ENCODE peak calls at places on chromosome 17, in nine cellular contexts. B is uterus, P is dorsolateral prefrontal cortex, T is cardiac muscle cell, Z is Caco-2, X is stomach, G is breast epithelium, H is tibial artery, A is astrocyte of the cerebellum. Y is an unnamed sample.

GRCh38 chr17:12673788-12674187 is 8.1 kb downstream of the MYOCD start:
- DNase-seq in X (no peak), H (no peak), P (no peak), T (no peak), A (no peak), B (no peak), G (no peak), Z (no peak), Y (no peak)

GRCh38 chr17:64706224-64707076 is 44.3 kb upstream of the SMURF2 start:
- DNase-seq in P (no peak), A (no peak), G (no peak), H (no peak), B (no peak), Z (no peak), T (no peak), X (no peak), Y (no peak)

GRCh38 chr17:41610965-41611640 is 1.5 kb downstream of the KRT16 start:
- DNase-seq in B (no peak), P (no peak), A (no peak), Z (no peak), X (no peak), T (no peak), G (no peak), H (no peak), Y (no peak)

GRCh38 chr17:47239663-47240374 is 13.8 kb upstream of the ITGB3 start:
- DNase-seq in Z (no peak), P (no peak), G (peak), H (peak), X (peak), B (peak), A (no peak), T (peak), Y (no peak)

GRCh38 chr17:39573447-39574298 is 34.0 kb downstream of the NEUROD2 start:
- DNase-seq in A (no peak), Z (peak), X (peak), H (peak), P (peak), B (peak), G (peak), T (peak), Y (no peak)

GRCh38 chr17:81741594-81742452 is 29.7 kb downstream of the SLC25A10 start:
- DNase-seq in T (no peak), G (no peak), B (no peak), H (no peak), X (no peak), P (no peak), Z (no peak), A (no peak), Y (no peak)

GRCh38 chr17:12637015-12637414 is 28.7 kb upstream of the MYOCD start:
- DNase-seq in X (no peak), P (no peak), B (no peak), G (no peak), H (no peak), A (peak), T (peak), Z (no peak), Y (no peak)

GRCh38 chr17:14790518-14790917 is 474.6 kb downstream of the PMP22 start:
- DNase-seq in T (peak), H (no peak), A (no peak), B (no peak), X (no peak), Z (no peak), G (no peak), P (no peak), Y (no peak)

GRCh38 chr17:12402963-12403622 is 262.6 kb upstream of the MYOCD start:
- DNase-seq in X (no peak), Z (no peak), B (no peak), T (no peak), P (no peak), G (no peak), H (no peak), A (peak), Y (no peak)

GRCh38 chr17:55264640-55265298 is at the start of gene HLF:
- DNase-seq in T (peak), X (peak), G (peak), B (peak), H (peak), Z (peak), P (peak), A (no peak), Y (peak)

GRCh38 chr17:48137658-48138057 is 30.1 kb downstream of the SNX11 start:
- DNase-seq in P (no peak), G (no peak), A (no peak), Z (no peak), H (no peak), T (no peak), X (no peak), B (no peak), Y (no peak)

GRCh38 chr17:82356028-82356427 is 3.0 kb upstream of the TEX19 start:
- DNase-seq in H (no peak), T (no peak), Z (peak), P (no peak), B (no peak), X (peak), G (peak), A (no peak), Y (no peak)

GRCh38 chr17:67841992-67842391 is 16.7 kb downstream of the BPTF start:
- DNase-seq in X (no peak), T (no peak), Z (no peak), G (no peak), H (no peak), B (no peak), P (no peak), A (no peak), Y (no peak)

DNA sequence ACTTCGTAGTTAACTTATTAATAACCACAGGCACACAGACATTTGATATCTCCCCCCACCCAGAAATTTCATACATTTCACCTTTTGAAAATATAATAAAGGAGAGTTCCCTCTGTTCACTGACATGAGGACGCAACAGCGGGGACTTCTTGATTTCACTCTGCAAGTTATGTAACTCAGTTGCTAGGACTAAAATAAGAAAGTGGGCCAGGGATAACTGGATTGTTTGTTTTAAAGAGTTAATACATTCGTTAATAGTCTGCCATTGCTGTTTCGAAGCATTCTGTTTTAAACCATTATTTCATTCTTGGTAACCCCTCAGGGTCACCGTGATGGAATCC is 1.2 kb downstream of the RHOT1 start:
- DNase-seq in X (no peak), Z (no peak), P (no peak), H (no peak), B (no peak), G (no peak), T (no peak), A (no peak), Y (no peak)
- H3K4me3 ChIP-seq in X (peak), Z (peak), P (peak), H (peak), B (peak), G (peak), T (peak), A (peak), Y (peak)

GRCh38 chr17:57486978-57487377 is 230.7 kb downstream of the MSI2 start:
- DNase-seq in X (no peak), Z (no peak), T (no peak), G (no peak), B (no peak), P (no peak), A (no peak), H (no peak), Y (no peak)
- TF ChIP-seq CTCF in X (no peak), Z (no peak), T (no peak), G (no peak), B (no peak), P (no peak), A (no peak), H (no peak), Y (no peak)

DNA sequence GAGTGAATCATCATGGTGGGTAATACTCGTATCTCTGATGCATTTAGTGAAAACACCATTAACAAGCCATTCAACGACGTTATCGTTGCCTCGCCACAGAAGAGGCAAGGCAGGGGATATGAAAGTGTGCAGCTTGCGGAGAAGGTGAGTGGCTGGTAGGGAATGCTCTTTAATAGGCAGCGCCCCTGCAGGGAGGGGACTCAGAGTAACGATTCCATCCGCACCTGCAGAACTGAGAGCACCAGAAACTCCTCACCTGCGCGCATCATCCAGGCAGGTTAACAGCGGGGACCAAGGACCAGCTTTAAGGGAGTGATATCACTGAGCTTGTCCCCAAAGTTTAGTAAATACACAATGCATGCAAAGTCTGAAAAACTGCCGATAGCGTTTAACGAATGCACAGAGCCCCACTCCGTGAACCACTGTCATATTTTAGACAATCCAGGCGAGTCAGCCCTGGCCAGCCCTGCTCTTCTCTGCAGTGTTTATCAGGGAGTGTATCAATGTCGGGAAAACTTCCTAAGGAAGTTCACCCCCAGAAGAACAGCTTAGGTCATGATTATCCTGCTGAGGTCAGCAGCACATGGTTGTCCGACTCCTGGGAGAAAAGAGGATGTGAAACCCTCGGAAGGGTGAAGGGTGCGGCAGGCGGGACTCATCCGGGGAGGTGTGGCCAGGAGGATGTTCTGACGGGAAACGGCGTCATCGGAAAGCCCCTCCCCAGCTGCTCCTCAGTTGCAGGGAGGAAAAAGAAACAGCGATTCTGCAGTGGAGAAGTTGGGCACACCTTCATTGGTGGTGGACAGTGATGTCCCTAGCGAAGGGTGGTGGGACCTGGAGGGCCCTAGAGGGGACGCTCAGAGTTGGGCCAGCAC is 68.5 kb upstream of the DNAH17 start:
- DNase-seq in G (no peak), B (peak), X (peak), P (peak), Z (no peak), T (no peak), A (no peak), H (peak), Y (peak)
- H3K4me3 ChIP-seq in G (no peak), B (no peak), X (no peak), P (no peak), Z (no peak), T (no peak), A (no peak), H (no peak), Y (peak)

DNA sequence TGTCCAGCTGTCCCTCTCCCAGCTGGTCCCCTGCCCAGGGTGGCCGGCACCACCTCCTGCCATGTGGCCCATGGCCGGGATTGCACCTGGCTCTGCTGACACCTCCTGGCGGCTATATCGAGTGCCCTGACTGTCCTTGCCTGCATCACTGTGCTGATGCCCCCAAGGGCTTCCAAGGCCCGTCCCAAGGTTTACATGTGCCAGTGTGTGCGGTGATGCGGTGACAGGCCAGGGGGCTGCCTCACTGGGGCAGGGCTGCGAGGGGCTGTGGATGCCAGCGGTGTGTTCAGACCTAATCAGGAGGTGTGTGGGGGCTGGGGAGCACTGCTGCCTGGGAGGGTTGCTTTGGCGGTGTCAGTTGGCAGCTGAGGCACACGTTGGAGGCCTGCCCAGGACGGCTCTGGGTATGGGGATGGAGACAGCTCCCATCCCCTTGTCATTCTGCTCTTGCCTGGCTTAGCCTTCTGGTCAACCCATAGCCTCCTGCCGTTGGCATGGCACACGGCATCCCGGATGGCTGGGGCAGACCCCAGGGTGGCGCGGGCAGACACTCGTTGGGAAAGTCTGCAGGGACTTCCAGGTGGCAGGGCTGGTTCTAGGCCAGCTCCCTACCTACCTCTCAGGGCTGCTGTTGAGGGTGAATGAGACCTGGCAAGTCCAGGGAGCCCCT is 5.5 kb downstream of the MAP2K3 start:
- DNase-seq in B (no peak), T (no peak), A (no peak), G (no peak), H (no peak), X (no peak), P (no peak), Z (no peak), Y (no peak)
- TF ChIP-seq CTCF in B (no peak), T (no peak), A (no peak), G (no peak), H (no peak), X (no peak), P (no peak), Z (no peak), Y (no peak)

GRCh38 chr17:35447494-35447893 is 1.1 kb downstream of the SLFN13 start:
- DNase-seq in G (no peak), H (no peak), P (no peak), X (no peak), T (no peak), B (no peak), A (no peak), Z (no peak), Y (no peak)

GRCh38 chr17:35448214-35448898 is at the start of gene SLFN13:
- DNase-seq in A (peak), B (peak), X (peak), G (peak), Z (no peak), H (peak), T (peak), P (no peak), Y (peak)

GRCh38 chr17:35448899-35449227 is 297 bp upstream of the SLFN13 start:
- DNase-seq in X (no peak), G (no peak), H (no peak), T (no peak), P (no peak), Z (no peak), A (no peak), B (no peak), Y (no peak)

DNA sequence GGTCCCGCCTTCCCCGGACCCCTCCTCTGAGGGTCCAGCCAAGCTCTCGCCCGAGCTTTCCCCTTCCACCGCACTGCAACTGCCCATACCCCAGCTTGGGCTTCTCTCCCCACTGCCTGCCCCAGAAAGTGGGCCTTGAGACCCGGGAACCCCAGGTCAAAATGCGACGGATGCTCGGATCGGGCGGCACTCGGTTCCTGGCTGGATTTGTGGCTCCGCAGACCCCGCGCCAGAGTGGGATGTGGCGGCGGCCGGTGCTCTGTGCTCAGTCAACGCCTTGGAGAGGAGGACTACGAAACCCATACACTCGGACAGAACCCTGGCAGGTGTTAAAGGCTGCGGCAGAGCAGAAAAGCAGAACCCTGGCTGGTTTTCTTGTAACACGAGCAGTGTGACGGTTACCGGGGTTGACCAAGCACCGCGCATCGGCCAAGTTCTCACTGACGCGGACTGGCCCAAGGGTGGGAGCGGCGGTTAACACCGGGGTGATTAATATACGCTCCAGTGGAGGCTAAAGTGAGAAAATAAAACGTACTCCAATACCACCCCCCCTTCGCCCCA is 885 bp upstream of the SLFN13 start:
- DNase-seq in X (peak), G (no peak), P (no peak), A (peak), T (peak), B (no peak), Z (no peak), H (peak), Y (no peak)
- H3K4me3 ChIP-seq in X (peak), G (peak), P (peak), A (peak), T (peak), B (peak), Z (no peak), H (peak), Y (peak)

GRCh38 chr17:33464669-33465275 is 171.7 kb upstream of the ASIC2 start:
- DNase-seq in T (peak), H (no peak), Z (no peak), B (no peak), P (no peak), G (no peak), X (no peak), A (no peak), Y (no peak)
- TF ChIP-seq CTCF in T (no peak), H (no peak), Z (no peak), B (no peak), P (no peak), G (no peak), X (no peak), A (no peak), Y (no peak)